ENCODE peak calls at places on chromosomes 13 and 19, in nine cellular contexts. I is activated CD8-positive, alpha-beta T cell treated with anti-CD3 and anti-CD28 coated beads for 36 hours; C is Caco-2; W is WTC11; M is ovary; S is GM12865; Q is mesothelial cell of epicardium; B is heart left ventricle; P is left lung. E is an unnamed sample.

GRCh38 chr19:27752530-27753184 is 1460.3 kb downstream of the UQCRFS1 start:
- DNase-seq in I (no peak), C (peak), W (no peak), M (no peak), S (no peak), Q (no peak), B (no peak), P (no peak), E (no peak)

GRCh38 chr19:4399871-4400768 is at the start of gene SH3GL1:
- DNase-seq in I (peak), C (peak), W (peak), M (peak), S (peak), Q (peak), B (peak), P (peak), E (peak)

GRCh38 chr19:47471733-47472457 is at the start of gene SLC8A2:
- DNase-seq in I (peak), C (peak), W (peak), M (peak), S (peak), Q (peak), B (peak), P (peak), E (peak)

GRCh38 chr13:111212517-111212873 is 97.4 kb downstream of the ARHGEF7 start:
- DNase-seq in I (no peak), C (no peak), W (no peak), M (no peak), S (no peak), Q (no peak), B (no peak), P (no peak), E (no peak)

GRCh38 chr13:114173753-114174152 is 5.3 kb upstream of the CFAP97D2 start:
- DNase-seq in I (no peak), C (no peak), W (no peak), M (no peak), S (no peak), Q (no peak), B (no peak), P (no peak), E (no peak)

GRCh38 chr19:14943601-14944000 is 2.3 kb downstream of the OR7C2 start:
- DNase-seq in I (no peak), C (no peak), W (no peak), M (no peak), S (no peak), Q (no peak), B (no peak), P (no peak), E (no peak)

GRCh38 chr13:110363009-110363408 is 55.9 kb downstream of the COL4A2 start:
- DNase-seq in I (no peak), C (no peak), W (peak), M (no peak), S (no peak), Q (no peak), B (no peak), P (no peak), E (no peak)

GRCh38 chr13:52177276-52177675 is 17.9 kb upstream of the NEK3 start:
- DNase-seq in I (no peak), C (no peak), W (no peak), M (no peak), S (no peak), Q (no peak), B (no peak), P (no peak), E (no peak)

GRCh38 chr19:12090807-12091206 is 26.3 kb downstream of the ZNF844 start:
- DNase-seq in I (peak), C (no peak), W (peak), M (peak), S (peak), Q (peak), B (peak), P (peak), E (peak)

GRCh38 chr19:51294211-51294976 is 17.1 kb upstream of the IGLON5 start:
- DNase-seq in I (no peak), C (no peak), W (no peak), M (no peak), S (no peak), Q (no peak), B (no peak), P (no peak), E (no peak)
- TF ChIP-seq CTCF in I (no peak), C (no peak), W (no peak), M (no peak), S (no peak), Q (no peak), B (no peak), P (no peak), E (peak)

DNA sequence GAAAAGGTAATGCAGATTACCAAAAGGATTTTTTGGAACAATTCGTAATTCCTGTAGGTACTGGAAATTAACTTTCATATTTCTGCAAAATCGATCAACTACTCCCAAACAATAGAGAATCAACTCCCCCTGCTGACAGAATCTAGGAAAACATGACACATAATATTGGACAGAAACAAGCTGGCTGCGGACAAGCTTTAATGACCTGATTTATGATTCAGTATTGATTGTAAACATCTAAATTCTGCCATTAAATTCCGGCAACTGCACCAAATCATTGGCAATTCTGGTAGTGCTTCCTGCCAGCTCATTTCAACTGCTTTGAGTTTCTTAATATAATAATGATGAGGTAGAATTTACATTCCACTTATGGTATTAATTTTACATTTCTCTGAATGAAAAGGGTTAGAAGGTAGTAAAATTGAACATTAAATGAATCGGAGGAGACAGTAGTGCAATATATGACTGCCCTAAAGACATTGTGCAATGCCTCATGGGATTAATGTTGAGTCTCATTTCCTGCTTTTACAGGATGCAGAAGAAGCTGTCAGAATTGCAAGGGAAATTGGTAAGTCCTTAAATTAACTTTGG is 146.5 kb downstream of the PCCA start:
- DNase-seq in I (peak), C (no peak), W (no peak), M (no peak), S (peak), Q (no peak), B (no peak), P (no peak), E (no peak)
- TF ChIP-seq CTCF in I (peak), C (peak), W (peak), M (peak), S (peak), Q (peak), B (peak), P (peak), E (peak)

GRCh38 chr19:50328257-50329145 is 676 bp downstream of the KCNC3 start:
- DNase-seq in I (peak), C (no peak), W (peak), M (no peak), S (peak), Q (no peak), B (no peak), P (peak), E (no peak)
- TF ChIP-seq CTCF in I (no peak), C (peak), W (no peak), M (no peak), S (peak), Q (no peak), B (no peak), P (no peak), E (peak)

GRCh38 chr19:38055655-38056521 is 148.9 kb downstream of the SIPA1L3 start:
- DNase-seq in I (peak), C (no peak), W (no peak), M (no peak), S (no peak), Q (no peak), B (no peak), P (no peak), E (no peak)
- TF ChIP-seq CTCF in I (no peak), C (no peak), W (no peak), M (no peak), S (no peak), Q (no peak), B (no peak), P (no peak), E (no peak)

GRCh38 chr19:56837492-56837891 is 3.0 kb downstream of the PEG3 start:
- DNase-seq in I (peak), C (no peak), W (no peak), M (peak), S (no peak), Q (no peak), B (peak), P (peak), E (no peak)
- TF ChIP-seq CTCF in I (no peak), C (no peak), W (no peak), M (no peak), S (no peak), Q (no peak), B (peak), P (peak), E (no peak)

DNA sequence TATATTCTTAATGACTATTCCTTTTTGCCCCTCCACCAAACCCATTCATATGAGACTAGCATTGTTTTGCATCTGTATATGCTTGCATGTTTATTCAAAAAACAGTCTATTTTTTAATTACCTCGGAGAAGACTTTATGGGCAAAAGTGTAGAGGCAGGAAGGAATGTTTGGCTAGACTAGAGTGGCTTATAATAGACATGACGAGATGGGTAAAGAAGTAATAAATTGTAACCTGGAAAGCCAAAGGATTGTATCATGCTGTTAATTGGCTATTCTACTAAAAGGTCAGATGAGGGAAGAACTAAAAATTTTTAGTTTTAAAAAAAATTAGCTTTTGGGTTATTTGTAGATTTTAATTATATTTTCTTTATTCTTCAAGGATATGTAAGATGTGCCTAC is 91.1 kb downstream of the FNDC3A start:
- DNase-seq in I (no peak), C (no peak), W (no peak), M (no peak), S (no peak), Q (no peak), B (no peak), P (no peak), E (no peak)
- TF ChIP-seq CTCF in I (no peak), C (no peak), W (no peak), M (no peak), S (no peak), Q (no peak), B (no peak), P (no peak), E (no peak)

E was measured in progenitor cell of endocrine pancreas.